ENCODE peak calls at places on chromosomes 6 and 20, in ten cellular contexts. One of them, this sample, is unnamed.

GRCh38 chr6:24551139-24551538 is 56.4 kb downstream of the ALDH5A1 start:
- DNase-seq in non-pigmented ciliary epithelial cell: no peak
- DNase-seq in LoVo: no peak
- DNase-seq in cerebellum: no peak
- DNase-seq in NCI-H1092 treated with DMSO at 0.1 percent for 48 hours: no peak
- DNase-seq in NCI-H2171 treated with DMSO at 0.1 percent for 48 hours: no peak
- DNase-seq in uterus: no peak
- DNase-seq in small intestine: no peak
- DNase-seq in AG04449: no peak
- DNase-seq in GM04504: no peak
- DNase-seq in this sample: no peak

GRCh38 chr6:71289039-71289801 is 609 bp downstream of the OGFRL1 start:
- DNase-seq in LoVo: no peak
- DNase-seq in NCI-H1092 treated with DMSO at 0.1 percent for 48 hours: peak
- DNase-seq in NCI-H2171 treated with DMSO at 0.1 percent for 48 hours: peak
- DNase-seq in AG04449: no peak
- DNase-seq in small intestine: no peak
- DNase-seq in cerebellum: peak
- DNase-seq in GM04504: no peak
- DNase-seq in uterus: no peak
- DNase-seq in non-pigmented ciliary epithelial cell: no peak
- DNase-seq in this sample: no peak

GRCh38 chr6:123380257-123380656 is 256.5 kb downstream of the TRDN start:
- DNase-seq in LoVo: peak
- DNase-seq in AG04449: no peak
- DNase-seq in cerebellum: peak
- DNase-seq in NCI-H2171 treated with DMSO at 0.1 percent for 48 hours: peak
- DNase-seq in NCI-H1092 treated with DMSO at 0.1 percent for 48 hours: peak
- DNase-seq in GM04504: no peak
- DNase-seq in small intestine: peak
- DNase-seq in uterus: no peak
- DNase-seq in non-pigmented ciliary epithelial cell: peak
- DNase-seq in this sample: no peak

GRCh38 chr6:108002365-108003221 is 44.6 kb upstream of the SEC63 start:
- DNase-seq in NCI-H1092 treated with DMSO at 0.1 percent for 48 hours: no peak
- DNase-seq in GM04504: no peak
- DNase-seq in NCI-H2171 treated with DMSO at 0.1 percent for 48 hours: peak
- DNase-seq in uterus: no peak
- DNase-seq in small intestine: peak
- DNase-seq in LoVo: peak
- DNase-seq in cerebellum: no peak
- DNase-seq in AG04449: no peak
- DNase-seq in non-pigmented ciliary epithelial cell: no peak
- DNase-seq in this sample: no peak

GRCh38 chr20:43787937-43788336 is 61.1 kb upstream of the GTSF1L start:
- DNase-seq in AG04449: no peak
- DNase-seq in uterus: no peak
- DNase-seq in non-pigmented ciliary epithelial cell: no peak
- DNase-seq in GM04504: no peak
- DNase-seq in NCI-H2171 treated with DMSO at 0.1 percent for 48 hours: no peak
- DNase-seq in cerebellum: no peak
- DNase-seq in LoVo: no peak
- DNase-seq in NCI-H1092 treated with DMSO at 0.1 percent for 48 hours: no peak
- DNase-seq in small intestine: no peak
- DNase-seq in this sample: no peak

GRCh38 chr20:49276895-49277785 is 717 bp downstream of the ZNFX1 start:
- DNase-seq in AG04449: no peak
- DNase-seq in NCI-H2171 treated with DMSO at 0.1 percent for 48 hours: peak
- DNase-seq in small intestine: no peak
- DNase-seq in LoVo: no peak
- DNase-seq in uterus: no peak
- DNase-seq in GM04504: no peak
- DNase-seq in NCI-H1092 treated with DMSO at 0.1 percent for 48 hours: no peak
- DNase-seq in non-pigmented ciliary epithelial cell: no peak
- DNase-seq in cerebellum: peak
- DNase-seq in this sample: peak

GRCh38 chr6:3108746-3109414 is 9.6 kb upstream of the BPHL start:
- DNase-seq in LoVo: no peak
- DNase-seq in AG04449: no peak
- DNase-seq in cerebellum: no peak
- DNase-seq in non-pigmented ciliary epithelial cell: no peak
- DNase-seq in NCI-H1092 treated with DMSO at 0.1 percent for 48 hours: no peak
- DNase-seq in uterus: no peak
- DNase-seq in small intestine: peak
- DNase-seq in GM04504: no peak
- DNase-seq in NCI-H2171 treated with DMSO at 0.1 percent for 48 hours: no peak
- DNase-seq in this sample: no peak

GRCh38 chr6:126312013-126312665 is 27.8 kb upstream of the CENPW start:
- DNase-seq in AG04449: no peak
- DNase-seq in small intestine: peak
- DNase-seq in NCI-H2171 treated with DMSO at 0.1 percent for 48 hours: peak
- DNase-seq in NCI-H1092 treated with DMSO at 0.1 percent for 48 hours: no peak
- DNase-seq in LoVo: no peak
- DNase-seq in uterus: no peak
- DNase-seq in cerebellum: no peak
- DNase-seq in GM04504: no peak
- DNase-seq in non-pigmented ciliary epithelial cell: no peak
- DNase-seq in this sample: no peak

GRCh38 chr6:26199057-26199772 is 112.0 kb downstream of the HFE start:
- DNase-seq in NCI-H2171 treated with DMSO at 0.1 percent for 48 hours: peak
- DNase-seq in uterus: peak
- DNase-seq in small intestine: peak
- DNase-seq in GM04504: peak
- DNase-seq in cerebellum: peak
- DNase-seq in non-pigmented ciliary epithelial cell: peak
- DNase-seq in AG04449: no peak
- DNase-seq in LoVo: peak
- DNase-seq in NCI-H1092 treated with DMSO at 0.1 percent for 48 hours: peak
- DNase-seq in this sample: no peak

GRCh38 chr6:36547646-36548400 is 544 bp upstream of the STK38 start:
- DNase-seq in GM04504: no peak
- DNase-seq in LoVo: no peak
- DNase-seq in AG04449: no peak
- DNase-seq in uterus: peak
- DNase-seq in non-pigmented ciliary epithelial cell: no peak
- DNase-seq in NCI-H2171 treated with DMSO at 0.1 percent for 48 hours: no peak
- DNase-seq in NCI-H1092 treated with DMSO at 0.1 percent for 48 hours: no peak
- DNase-seq in small intestine: no peak
- DNase-seq in cerebellum: no peak
- DNase-seq in this sample: no peak

GRCh38 chr6:41730531-41731436 is 4.6 kb downstream of the TFEB start:
- DNase-seq in non-pigmented ciliary epithelial cell: no peak
- DNase-seq in AG04449: no peak
- DNase-seq in NCI-H1092 treated with DMSO at 0.1 percent for 48 hours: no peak
- DNase-seq in uterus: no peak
- DNase-seq in small intestine: no peak
- DNase-seq in NCI-H2171 treated with DMSO at 0.1 percent for 48 hours: no peak
- DNase-seq in cerebellum: no peak
- DNase-seq in LoVo: no peak
- DNase-seq in GM04504: no peak
- DNase-seq in this sample: no peak

GRCh38 chr6:150494236-150494635 is 105.4 kb upstream of the PLEKHG1 start:
- DNase-seq in non-pigmented ciliary epithelial cell: no peak
- DNase-seq in AG04449: no peak
- DNase-seq in LoVo: no peak
- DNase-seq in NCI-H2171 treated with DMSO at 0.1 percent for 48 hours: no peak
- DNase-seq in GM04504: no peak
- DNase-seq in NCI-H1092 treated with DMSO at 0.1 percent for 48 hours: no peak
- DNase-seq in uterus: peak
- DNase-seq in small intestine: no peak
- DNase-seq in cerebellum: no peak
- DNase-seq in this sample: peak

GRCh38 chr20:39083781-39084180 is 121.6 kb downstream of the DHX35 start:
- DNase-seq in uterus: no peak
- DNase-seq in LoVo: no peak
- DNase-seq in AG04449: no peak
- DNase-seq in non-pigmented ciliary epithelial cell: no peak
- DNase-seq in NCI-H1092 treated with DMSO at 0.1 percent for 48 hours: no peak
- DNase-seq in NCI-H2171 treated with DMSO at 0.1 percent for 48 hours: no peak
- DNase-seq in cerebellum: no peak
- DNase-seq in small intestine: no peak
- DNase-seq in GM04504: no peak
- DNase-seq in this sample: no peak

GRCh38 chr6:20441921-20442320 is 40.2 kb downstream of the E2F3 start:
- DNase-seq in NCI-H1092 treated with DMSO at 0.1 percent for 48 hours: peak
- DNase-seq in GM04504: no peak
- DNase-seq in NCI-H2171 treated with DMSO at 0.1 percent for 48 hours: no peak
- DNase-seq in uterus: no peak
- DNase-seq in LoVo: no peak
- DNase-seq in non-pigmented ciliary epithelial cell: no peak
- DNase-seq in cerebellum: no peak
- DNase-seq in AG04449: no peak
- DNase-seq in small intestine: no peak
- DNase-seq in this sample: no peak

GRCh38 chr6:123879749-123880148 is 76.1 kb downstream of the NKAIN2 start:
- DNase-seq in small intestine: no peak
- DNase-seq in GM04504: no peak
- DNase-seq in non-pigmented ciliary epithelial cell: no peak
- DNase-seq in NCI-H1092 treated with DMSO at 0.1 percent for 48 hours: no peak
- DNase-seq in uterus: no peak
- DNase-seq in LoVo: no peak
- DNase-seq in AG04449: no peak
- DNase-seq in NCI-H2171 treated with DMSO at 0.1 percent for 48 hours: no peak
- DNase-seq in cerebellum: no peak
- DNase-seq in this sample: no peak

GRCh38 chr6:69086689-69087088 is 451.6 kb downstream of the ADGRB3 start:
- DNase-seq in LoVo: no peak
- DNase-seq in non-pigmented ciliary epithelial cell: no peak
- DNase-seq in AG04449: no peak
- DNase-seq in GM04504: no peak
- DNase-seq in NCI-H1092 treated with DMSO at 0.1 percent for 48 hours: no peak
- DNase-seq in NCI-H2171 treated with DMSO at 0.1 percent for 48 hours: no peak
- DNase-seq in small intestine: no peak
- DNase-seq in uterus: no peak
- DNase-seq in cerebellum: no peak
- DNase-seq in this sample: no peak

GRCh38 chr20:15005300-15005986 is 668.0 kb upstream of the FLRT3 start:
- DNase-seq in NCI-H1092 treated with DMSO at 0.1 percent for 48 hours: no peak
- DNase-seq in small intestine: no peak
- DNase-seq in AG04449: no peak
- DNase-seq in uterus: no peak
- DNase-seq in GM04504: no peak
- DNase-seq in NCI-H2171 treated with DMSO at 0.1 percent for 48 hours: no peak
- DNase-seq in cerebellum: no peak
- DNase-seq in LoVo: no peak
- DNase-seq in non-pigmented ciliary epithelial cell: peak
- DNase-seq in this sample: no peak

GRCh38 chr20:59453634-59454241 is 150.6 kb upstream of the PHACTR3 start:
- DNase-seq in uterus: no peak
- DNase-seq in NCI-H1092 treated with DMSO at 0.1 percent for 48 hours: no peak
- DNase-seq in cerebellum: no peak
- DNase-seq in GM04504: no peak
- DNase-seq in NCI-H2171 treated with DMSO at 0.1 percent for 48 hours: no peak
- DNase-seq in non-pigmented ciliary epithelial cell: no peak
- DNase-seq in LoVo: no peak
- DNase-seq in small intestine: no peak
- DNase-seq in AG04449: no peak
- DNase-seq in this sample: no peak

GRCh38 chr6:28875348-28875747 is 48.4 kb downstream of the TRIM27 start:
- DNase-seq in NCI-H1092 treated with DMSO at 0.1 percent for 48 hours: no peak
- DNase-seq in uterus: no peak
- DNase-seq in non-pigmented ciliary epithelial cell: no peak
- DNase-seq in GM04504: no peak
- DNase-seq in small intestine: no peak
- DNase-seq in LoVo: no peak
- DNase-seq in AG04449: no peak
- DNase-seq in cerebellum: no peak
- DNase-seq in NCI-H2171 treated with DMSO at 0.1 percent for 48 hours: no peak
- DNase-seq in this sample: no peak